ENCODE peak calls at places on chromosomes 13 and 19, in ten cellular contexts. S is ovary, A is tibial nerve, R is right lobe of liver, H is breast epithelium, L is thyroid gland, N is lower leg skin, D is A549, J is esophagus squamous epithelium, F is transverse colon. T is an unnamed sample.

GRCh38 chr13:67303661-67304333 is 73.7 kb upstream of the PCDH9 start:
- DNase-seq in D (no peak), A (no peak), R (no peak), H (no peak), F (no peak), J (no peak), N (no peak), L (no peak), S (no peak), T (no peak)

GRCh38 chr19:43618921-43619261 is 538 bp downstream of the ZNF428 start:
- DNase-seq in D (peak), N (no peak), J (no peak), L (no peak), A (no peak), S (no peak), F (no peak), H (no peak), R (no peak), T (no peak)

GRCh38 chr19:5352229-5352763 is 11.7 kb upstream of the PTPRS start:
- DNase-seq in H (no peak), R (no peak), S (no peak), F (no peak), L (no peak), J (no peak), A (no peak), D (peak), N (no peak), T (no peak)

GRCh38 chr13:97564929-97565328 is 131.0 kb downstream of the RAP2A start:
- DNase-seq in S (no peak), L (no peak), J (no peak), A (no peak), D (no peak), H (no peak), N (no peak), F (no peak), R (no peak), T (no peak)

GRCh38 chr19:46369817-46370216 is 22.9 kb downstream of the PPP5C start:
- DNase-seq in J (no peak), N (no peak), D (no peak), A (no peak), F (no peak), S (no peak), L (no peak), H (no peak), R (no peak), T (no peak)

GRCh38 chr19:57171551-57172081 is 4.3 kb upstream of the DUXA start:
- DNase-seq in D (no peak), F (peak), A (no peak), J (no peak), L (peak), S (peak), R (no peak), H (peak), N (peak), T (peak)

GRCh38 chr13:76861859-76862258 is 24.3 kb downstream of the KCTD12 start:
- DNase-seq in H (no peak), J (no peak), S (no peak), L (no peak), D (no peak), F (no peak), N (no peak), R (no peak), A (no peak), T (no peak)

GRCh38 chr13:28220166-28220565 is 81.8 kb downstream of the PAN3 start:
- DNase-seq in H (no peak), S (no peak), F (no peak), A (no peak), D (no peak), N (no peak), L (no peak), J (no peak), R (no peak), T (no peak)

GRCh38 chr19:39506944-39507714 is 7.8 kb upstream of the SELENOV start:
- DNase-seq in S (no peak), N (no peak), L (peak), A (no peak), H (no peak), J (no peak), R (no peak), D (peak), F (no peak), T (no peak)

GRCh38 chr19:9584073-9584833 is at the start of gene ZNF121:
- DNase-seq in J (no peak), F (peak), L (peak), H (peak), R (peak), S (peak), D (peak), N (peak), A (peak), T (peak)

GRCh38 chr13:97445504-97446187 is 11.7 kb downstream of the RAP2A start:
- DNase-seq in L (no peak), A (no peak), S (no peak), N (no peak), H (no peak), D (no peak), F (no peak), J (no peak), R (no peak), T (no peak)

GRCh38 chr13:41603917-41604316 is 146.6 kb downstream of the RGCC start:
- DNase-seq in N (no peak), L (peak), R (no peak), F (no peak), H (no peak), S (no peak), J (no peak), A (no peak), D (peak), T (peak)

GRCh38 chr19:27974082-27974513 is 1238.9 kb downstream of the UQCRFS1 start:
- DNase-seq in L (no peak), D (peak), S (no peak), R (no peak), F (peak), H (no peak), N (no peak), J (no peak), A (no peak), T (no peak)

GRCh38 chr19:28466107-28467045 is 746.6 kb downstream of the UQCRFS1 start:
- DNase-seq in S (no peak), R (peak), A (peak), H (no peak), F (peak), J (no peak), L (peak), N (no peak), D (peak), T (peak)

GRCh38 chr19:12969292-12969988 is at the start of gene DAND5:
- DNase-seq in S (no peak), H (no peak), N (no peak), J (no peak), A (no peak), F (no peak), L (peak), R (no peak), D (no peak), T (no peak)

GRCh38 chr19:48135411-48135810 is 24.8 kb upstream of the PLA2G4C start:
- DNase-seq in S (no peak), N (no peak), J (no peak), L (no peak), A (no peak), H (no peak), F (no peak), R (no peak), D (no peak), T (no peak)

GRCh38 chr13:97256343-97256783 is 34.2 kb downstream of the MBNL2 start:
- DNase-seq in N (no peak), F (no peak), L (no peak), S (peak), D (peak), A (no peak), R (no peak), H (no peak), J (no peak), T (peak)

GRCh38 chr19:4633140-4633967 is 6.0 kb upstream of the TNFAIP8L1 start:
- DNase-seq in J (no peak), L (peak), H (no peak), D (peak), S (peak), R (peak), A (no peak), N (no peak), F (peak), T (peak)

GRCh38 chr13:112531263-112531794 is 56.6 kb downstream of the TUBGCP3 start:
- DNase-seq in J (no peak), A (no peak), L (no peak), H (no peak), D (no peak), F (no peak), N (no peak), R (no peak), S (no peak), T (no peak)

GRCh38 chr13:93227280-93227905 is 786 bp downstream of the GPC6 start:
- DNase-seq in J (no peak), S (peak), F (peak), L (peak), A (peak), N (no peak), R (peak), H (no peak), D (peak), T (peak)

GRCh38 chr13:113625965-113626661 is 31.9 kb downstream of the ATP4B start:
- DNase-seq in J (no peak), L (no peak), F (no peak), R (no peak), N (no peak), D (no peak), H (no peak), A (no peak), S (no peak), T (no peak)

GRCh38 chr19:55440411-55441105 is 2.5 kb downstream of the SHISA7 start:
- DNase-seq in L (no peak), H (no peak), D (no peak), F (no peak), R (peak), J (no peak), S (no peak), N (no peak), A (no peak), T (no peak)

GRCh38 chr19:46766569-46767317 is 20.5 kb upstream of the STRN4 start:
- DNase-seq in A (no peak), H (no peak), D (peak), S (no peak), R (no peak), F (peak), N (no peak), J (no peak), L (peak), T (no peak)

GRCh38 chr19:41409288-41409687 is 11.7 kb downstream of the BCKDHA start:
- DNase-seq in D (peak), J (no peak), A (no peak), S (no peak), H (peak), N (no peak), R (no peak), L (peak), F (no peak), T (peak)

GRCh38 chr19:7509625-7510024 is 6.3 kb upstream of the ZNF358 start:
- DNase-seq in D (no peak), N (no peak), F (no peak), S (no peak), J (no peak), L (no peak), R (no peak), H (no peak), A (no peak), T (no peak)

GRCh38 chr19:48495391-48495790 is 16.2 kb downstream of the LMTK3 start:
- DNase-seq in R (no peak), H (no peak), D (no peak), S (no peak), N (no peak), F (no peak), J (no peak), L (no peak), A (no peak), T (no peak)

GRCh38 chr13:24995225-24995804 is 100.6 kb upstream of the PABPC3 start:
- DNase-seq in A (no peak), N (peak), H (no peak), J (no peak), L (peak), R (peak), D (peak), F (peak), S (peak), T (peak)

GRCh38 chr13:60509601-60510386 is 112.8 kb downstream of the TDRD3 start:
- DNase-seq in D (no peak), R (no peak), L (no peak), A (no peak), F (no peak), N (no peak), J (no peak), H (no peak), S (no peak), T (no peak)

GRCh38 chr13:100434010-100434763 is 154.4 kb downstream of the GGACT start:
- DNase-seq in N (no peak), R (peak), D (peak), S (no peak), H (no peak), F (no peak), L (no peak), A (no peak), J (no peak), T (peak)

GRCh38 chr13:26377038-26377437 is 123.1 kb downstream of the CDK8 start:
- DNase-seq in R (no peak), A (no peak), H (no peak), S (no peak), J (no peak), F (no peak), L (peak), N (no peak), D (peak), T (no peak)

GRCh38 chr13:48801255-48801654 is 147.5 kb downstream of the CYSLTR2 start:
- DNase-seq in R (no peak), J (no peak), N (no peak), A (no peak), F (no peak), S (no peak), D (no peak), L (no peak), H (no peak), T (no peak)

GRCh38 chr19:4909897-4910593 is 744 bp downstream of the UHRF1 start:
- DNase-seq in A (peak), D (peak), S (peak), H (peak), R (peak), J (peak), L (peak), F (peak), N (peak), T (peak)

GRCh38 chr13:59531571-59532091 is 632.1 kb downstream of the DIAPH3 start:
- DNase-seq in D (peak), L (peak), R (peak), F (peak), N (peak), H (peak), J (peak), S (peak), A (peak), T (no peak)

GRCh38 chr13:21583496-21583895 is 20.5 kb downstream of the MICU2 start:
- DNase-seq in J (no peak), A (no peak), L (no peak), S (no peak), R (no peak), F (no peak), H (no peak), N (no peak), D (no peak), T (no peak)

GRCh38 chr19:18253716-18254115 is 20.5 kb downstream of the IQCN start:
- DNase-seq in L (peak), A (no peak), F (peak), N (peak), R (no peak), J (no peak), D (no peak), H (no peak), S (no peak), T (no peak)

GRCh38 chr13:102020611-102021216 is 381.1 kb downstream of the FGF14 start:
- DNase-seq in A (no peak), N (no peak), L (no peak), H (no peak), F (no peak), J (no peak), S (no peak), R (no peak), D (no peak), T (no peak)

GRCh38 chr13:35518337-35518736 is 41.8 kb upstream of the MAB21L1 start:
- DNase-seq in R (no peak), L (no peak), A (no peak), S (no peak), H (no peak), N (no peak), F (no peak), D (no peak), J (no peak), T (no peak)

GRCh38 chr19:52269338-52270261 is at the start of gene ZNF766:
- DNase-seq in N (peak), A (peak), H (peak), L (peak), R (peak), F (peak), S (peak), J (peak), D (peak), T (peak)

GRCh38 chr19:996051-996838 is 4.0 kb upstream of the GRIN3B start:
- DNase-seq in D (peak), A (no peak), J (no peak), S (peak), F (peak), H (peak), N (no peak), R (no peak), L (peak), T (no peak)
- TF ChIP-seq POLR2A in D (no peak), A (no peak), J (no peak), S (no peak), F (no peak), H (no peak), N (no peak), R (no peak), L (no peak), T (no peak)

DNA sequence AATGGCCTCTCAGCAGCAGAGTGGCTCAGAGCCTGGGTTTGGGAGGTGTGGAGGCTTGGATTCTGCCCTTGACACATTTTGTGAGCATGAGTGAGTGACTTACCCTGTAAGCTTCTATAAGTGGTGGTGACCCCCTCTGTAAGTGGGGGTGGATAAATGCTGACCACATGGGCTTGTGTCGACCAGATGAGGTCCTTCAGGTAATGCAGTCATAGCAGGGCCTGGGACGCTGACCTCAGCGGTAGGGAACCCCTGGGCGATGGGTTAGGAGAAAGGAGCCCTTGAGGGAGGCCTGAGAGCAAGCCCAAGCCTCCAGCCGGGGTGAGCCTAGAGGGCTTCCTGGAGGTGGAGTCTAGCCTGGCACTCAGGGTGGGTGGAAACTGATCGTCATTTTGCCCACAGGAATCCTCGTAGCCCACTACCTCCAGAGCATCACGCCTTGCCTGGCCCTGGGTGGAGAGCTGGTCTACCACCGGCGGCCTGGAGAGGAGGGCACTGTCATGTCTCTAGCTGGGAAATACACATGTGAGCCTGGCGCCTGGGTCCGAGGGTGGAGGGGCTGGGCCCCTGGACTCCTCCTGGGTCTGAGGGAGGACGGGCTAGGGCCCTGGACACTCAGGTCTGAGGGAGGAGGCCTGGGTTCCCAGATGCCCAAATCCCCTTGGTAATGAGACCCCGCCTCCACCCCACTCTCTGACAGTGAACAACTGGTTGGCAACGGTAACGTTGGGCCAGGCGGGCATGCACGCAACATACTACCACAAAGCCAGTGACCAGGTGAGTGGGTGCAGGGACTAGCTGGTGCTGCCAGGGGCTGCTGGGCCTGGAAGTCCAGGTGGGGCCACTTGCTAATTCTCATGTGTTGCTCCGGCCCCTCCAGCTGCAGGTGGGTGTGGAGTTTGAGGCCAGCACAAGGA is 5.0 kb upstream of the APOE start:
- DNase-seq in L (no peak), S (no peak), F (no peak), A (no peak), J (no peak), R (no peak), D (no peak), H (no peak), N (no peak), T (no peak)
- TF ChIP-seq POLR2A in L (no peak), S (no peak), F (no peak), A (no peak), J (no peak), R (no peak), D (no peak), H (no peak), N (no peak), T (no peak)

DNA sequence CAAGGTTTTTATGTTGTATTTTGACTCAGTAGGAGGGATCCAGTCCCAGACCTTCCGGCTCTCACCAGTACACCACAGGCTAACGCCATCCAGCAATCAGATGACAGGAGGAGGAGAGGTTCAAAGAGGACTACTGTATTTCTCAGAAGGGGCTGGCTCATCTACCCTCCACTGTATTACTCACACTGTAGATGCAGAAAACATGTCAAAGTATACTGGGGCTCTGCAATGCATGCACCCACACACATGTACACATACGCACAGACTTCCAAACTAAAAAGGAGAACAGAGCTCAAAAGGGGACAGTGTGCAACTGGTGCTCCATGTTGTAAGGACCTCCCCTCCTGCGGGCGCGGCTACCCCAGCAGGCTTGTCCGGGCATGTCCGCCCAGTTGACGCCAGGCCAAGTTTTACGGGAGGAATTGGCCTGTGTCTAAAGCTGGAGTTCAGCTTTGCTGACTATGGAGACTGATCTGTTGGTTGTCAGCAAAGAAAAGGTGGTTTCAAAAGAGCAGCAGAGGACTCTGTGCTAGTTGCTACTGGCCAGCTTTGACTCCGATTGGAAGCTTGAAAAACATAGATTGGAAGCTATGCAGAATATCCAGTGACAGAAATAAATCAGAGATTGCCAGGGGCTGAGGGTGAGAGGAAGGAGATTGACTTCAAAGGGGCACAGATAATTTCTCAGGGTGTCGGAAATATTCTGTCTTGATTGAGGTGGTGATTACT is 314.2 kb downstream of the DLEU7 start:
- DNase-seq in R (peak), J (no peak), D (peak), H (peak), L (peak), F (peak), A (peak), S (peak), N (peak), T (peak)
- TF ChIP-seq POLR2A in R (peak), J (no peak), D (no peak), H (no peak), L (no peak), F (no peak), A (no peak), S (no peak), N (no peak), T (no peak)

DNA sequence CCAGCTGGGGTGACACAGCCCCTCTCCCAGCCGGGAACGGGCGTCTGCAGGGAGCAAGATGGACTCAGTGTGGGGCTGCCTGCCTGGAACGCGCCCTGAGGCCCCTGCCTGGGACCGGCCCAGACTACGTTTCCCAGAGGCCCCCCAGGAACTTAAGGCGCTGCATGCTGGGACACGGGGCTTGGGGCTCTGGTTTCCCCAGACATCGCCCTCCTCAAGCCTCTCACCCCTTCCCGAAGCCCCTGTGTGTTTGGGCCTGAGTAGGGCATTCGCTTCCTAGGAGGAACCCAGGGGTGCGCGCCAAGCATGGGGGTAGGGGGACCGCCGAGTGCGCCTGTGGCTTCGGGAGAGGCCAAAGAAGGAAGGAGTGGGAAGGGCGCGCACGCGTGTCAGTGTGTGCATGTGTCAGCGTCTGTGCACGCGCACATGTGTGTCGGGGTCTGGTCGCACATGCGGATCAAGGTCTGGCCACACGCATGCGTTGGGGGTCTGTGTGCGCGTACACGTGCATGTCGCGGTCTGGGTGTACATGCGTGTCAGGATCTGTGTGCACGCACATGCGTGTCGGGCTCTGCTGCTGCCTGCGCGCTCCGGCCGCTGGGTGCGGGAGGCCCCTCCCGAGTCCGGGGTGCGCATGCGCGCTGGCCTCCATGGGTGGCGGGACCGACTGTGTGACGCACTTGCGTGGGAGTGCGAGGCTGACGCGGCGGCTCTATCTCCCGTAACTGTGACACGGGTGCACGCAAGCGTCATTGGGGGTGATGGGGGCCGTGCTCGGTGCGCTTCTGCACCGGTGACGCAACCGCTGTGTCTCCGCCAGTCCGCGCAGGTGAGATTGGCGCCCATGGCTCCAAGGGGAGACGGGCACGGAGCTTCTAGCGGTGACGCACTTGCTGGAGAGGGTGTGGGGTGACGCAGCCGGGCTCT is 16.2 kb downstream of the ZNF331 start:
- DNase-seq in F (peak), J (peak), L (peak), N (peak), S (peak), D (peak), A (peak), R (peak), H (peak), T (peak)
- TF ChIP-seq POLR2A in F (peak), J (no peak), L (peak), N (no peak), S (peak), D (peak), A (peak), R (peak), H (no peak), T (peak)

T was measured in H54.